ENCODE peak calls at places on chromosome 16, in four cellular contexts. U is fibroblast of pulmonary artery, H is WERI-Rb-1, Z is fibroblast of the aortic adventitia. I is an unnamed sample.
A peak's percentile ranks its signal among the peaks of the same experiment; 100 is the strongest.

GRCh38 chr16:70805787-70806186 is 4.8 kb upstream of the VAC14 start:
- DNase-seq in U (peak; percentile 76), H (no peak), Z (peak; percentile 49), I (peak; percentile 87)

GRCh38 chr16:74667215-74667765 is 613 bp upstream of the RFWD3 start:
- DNase-seq in U (peak; percentile 12), H (no peak), Z (peak; percentile 30), I (peak; percentile 17)

GRCh38 chr16:29808219-29808900 is 2.0 kb downstream of the MAZ start:
- DNase-seq in U (no peak), H (peak; percentile 53), Z (no peak), I (no peak)

GRCh38 chr16:72066747-72067146 is 3.7 kb downstream of the HPR start:
- DNase-seq in U (peak; percentile 64), H (no peak), Z (peak; percentile 83), I (peak; percentile 49)

GRCh38 chr16:86018487-86018886 is 119.5 kb downstream of the IRF8 start:
- DNase-seq in U (peak; percentile 44), H (no peak), Z (peak; percentile 25), I (no peak)

GRCh38 chr16:53545433-53545832 is 42.4 kb upstream of the AKTIP start:
- DNase-seq in U (no peak), H (no peak), Z (no peak), I (no peak)

GRCh38 chr16:25751230-25751629 is 59.5 kb downstream of the HS3ST4 start:
- DNase-seq in U (no peak), H (peak; percentile 19), Z (no peak), I (no peak)

GRCh38 chr16:51134269-51134812 is 16.7 kb downstream of the SALL1 start:
- DNase-seq in U (no peak), H (peak; percentile 59), Z (no peak), I (no peak)

GRCh38 chr16:29959293-29959692 is 2.6 kb upstream of the TMEM219 start:
- DNase-seq in U (no peak), H (peak; percentile 50), Z (no peak), I (no peak)

GRCh38 chr16:86826931-86827330 is 248.6 kb downstream of the FOXL1 start:
- DNase-seq in U (no peak), H (no peak), Z (no peak), I (peak; percentile 57)

GRCh38 chr16:8634991-8635736 is 13.7 kb downstream of the METTL22 start:
- DNase-seq in U (peak; percentile 57), H (peak; percentile 55), Z (peak; percentile 26), I (peak; percentile 50)

GRCh38 chr16:85908444-85908843 is 9.5 kb downstream of the IRF8 start:
- DNase-seq in U (no peak), H (no peak), Z (no peak), I (no peak)

GRCh38 chr16:57143125-57143965 is 42.5 kb downstream of the PSME3IP1 start:
- DNase-seq in U (no peak), H (no peak), Z (no peak), I (no peak)
- H3K4me3 ChIP-seq in U (no peak overlapping the region), H (no peak overlapping the region), Z (no peak overlapping the region), I (no peak overlapping the region)

GRCh38 chr16:88784074-88784855 is 755 bp downstream of the PIEZO1 start:
- DNase-seq in U (peak; percentile 83), H (peak; percentile 39), Z (peak; percentile 85), I (peak; percentile 83)
- TF ChIP-seq CTCF in U (peak; percentile 52), H (peak; percentile 31), Z (peak; percentile 79), I (peak; percentile 53)

GRCh38 chr16:11913425-11914079 is 2.2 kb downstream of the GSPT1 start:
- DNase-seq in U (no peak), H (no peak), Z (peak; percentile 15), I (peak; percentile 62)
- H3K4me3 ChIP-seq in U (peak overlapping the region; percentile 85), H (no peak overlapping the region), Z (peak overlapping the region; percentile 74), I (peak overlapping the region; percentile 80)

GRCh38 chr16:58614860-58615259 is 14.8 kb downstream of the CNOT1 start:
- DNase-seq in U (no peak), H (no peak), Z (no peak), I (no peak)
- TF ChIP-seq CTCF in U (no peak), H (no peak), Z (no peak), I (no peak)

GRCh38 chr16:1989826-1990335 is at the start of gene SYNGR3:
- DNase-seq in U (no peak), H (peak; percentile 42), Z (no peak), I (no peak)

GRCh38 chr16:1991135-1991551 is 1.4 kb downstream of the SYNGR3 start:
- DNase-seq in U (no peak), H (no peak), Z (no peak), I (no peak)

GRCh38 chr16:1989209-1989825 is 453 bp upstream of the SYNGR3 start:
- DNase-seq in U (no peak), H (peak; percentile 34), Z (no peak), I (no peak)

GRCh38 chr16:1991588-1992474 is 2.1 kb downstream of the SYNGR3 start:
- DNase-seq in U (peak; percentile 94), H (no peak), Z (peak; percentile 88), I (peak; percentile 93)

GRCh38 chr16:1990336-1991134 is 765 bp downstream of the SYNGR3 start:
- DNase-seq in U (no peak), H (peak; percentile 67), Z (no peak), I (no peak)
- H3K4me3 ChIP-seq in U (no peak overlapping the region), H (peak overlapping the region; percentile 61), Z (peak overlapping the region; percentile 28), I (no peak overlapping the region)

DNA sequence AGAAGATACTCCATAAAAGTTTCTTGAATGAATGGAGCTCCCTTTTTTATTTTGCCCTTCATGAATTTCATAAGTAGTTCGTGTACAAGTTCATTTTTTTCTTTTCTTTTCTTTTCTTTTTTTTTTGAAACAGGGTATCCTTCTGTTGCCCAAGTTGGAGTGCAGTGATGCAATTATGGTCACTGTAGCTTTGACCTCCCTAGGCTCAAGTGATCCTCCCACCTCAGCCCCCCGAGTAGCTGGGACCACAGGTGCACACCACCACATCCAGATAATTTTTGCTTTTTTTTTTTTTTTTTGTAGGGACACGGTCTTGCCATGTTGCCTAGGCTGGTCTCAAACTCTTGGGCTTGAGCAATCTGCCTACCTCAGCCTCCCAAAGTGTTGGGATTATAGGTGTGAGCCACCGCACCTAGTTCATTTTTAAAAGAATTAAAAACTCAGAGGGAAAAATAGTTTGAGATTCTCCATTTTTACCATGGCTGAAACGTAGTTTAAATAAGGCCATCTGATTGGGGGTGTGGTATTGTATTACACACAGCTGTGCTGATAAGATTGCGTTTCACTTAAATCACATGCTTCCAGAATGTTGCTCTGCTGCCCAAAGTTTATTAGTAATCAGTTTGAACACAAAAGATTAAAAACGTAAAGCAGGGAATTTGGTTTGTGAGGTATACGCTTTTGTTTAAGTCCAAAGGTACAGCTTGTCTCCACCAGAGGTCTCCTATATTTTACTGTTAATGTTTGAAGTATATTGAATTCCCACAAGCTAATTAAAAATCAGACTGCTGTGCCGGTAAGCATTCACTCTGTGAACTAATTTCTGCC is 154.1 kb downstream of the SOCS1 start:
- DNase-seq in U (peak; percentile 90), H (no peak), Z (peak; percentile 92), I (no peak)
- TF ChIP-seq CTCF in U (peak; percentile 42), H (no peak), Z (peak; percentile 42), I (no peak)

GRCh38 chr16:3182608-3183444 is 5.2 kb upstream of the OR1F1 start:
- DNase-seq in U (peak; percentile 46), H (peak; percentile 48), Z (peak; percentile 46), I (peak; percentile 66)
- H3K4me3 ChIP-seq in U (peak overlapping the region; percentile 45), H (peak overlapping the region; percentile 56), Z (peak overlapping the region; percentile 57), I (peak overlapping the region; percentile 58)

GRCh38 chr16:22427556-22427955 is 53.1 kb upstream of the CDR2 start:
- DNase-seq in U (no peak), H (no peak), Z (no peak), I (no peak)
- TF ChIP-seq CTCF in U (no peak), H (no peak), Z (no peak), I (no peak)

DNA sequence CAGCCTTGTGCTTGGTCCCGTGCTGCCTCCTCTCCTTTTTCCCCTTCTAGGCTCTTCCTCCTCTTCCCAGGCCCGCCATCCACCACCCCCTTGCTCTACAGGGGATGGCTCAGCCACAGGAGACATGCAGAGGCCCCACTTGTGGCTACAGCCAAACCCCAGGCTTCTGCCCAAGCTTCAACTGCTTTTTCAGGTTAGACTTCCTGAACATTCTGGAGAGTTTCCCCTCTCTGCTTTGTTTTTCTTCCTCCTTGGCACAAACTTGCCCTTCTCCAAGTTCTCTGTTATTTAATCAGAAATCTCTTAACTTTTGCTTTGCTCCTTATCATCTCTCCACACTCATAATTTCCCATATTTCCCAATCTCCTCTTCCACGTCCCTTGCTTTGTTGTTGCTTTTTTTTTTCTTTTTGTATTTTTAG is 18.3 kb upstream of the HAS3 start:
- DNase-seq in U (peak; percentile 45), H (no peak), Z (peak; percentile 61), I (no peak)
- H3K4me3 ChIP-seq in U (no peak overlapping the region), H (no peak overlapping the region), Z (no peak overlapping the region), I (no peak overlapping the region)

GRCh38 chr16:83774066-83774465 is 33.7 kb upstream of the HSBP1 start:
- DNase-seq in U (no peak), H (no peak), Z (no peak), I (no peak)
- TF ChIP-seq CTCF in U (no peak), H (no peak), Z (no peak), I (no peak)

I was measured in epithelial cell of esophagus.